ENCODE peak calls at places on chromosomes 2 and 18, in eight cellular contexts. A, M, Y, J, R, B, C and P are unnamed samples.

GRCh38 chr2:73870084-73870483 is 22.7 kb upstream of the ACTG2 start:
- DNase-seq in C (peak), J (peak), Y (peak), A (peak), R (no peak), B (peak), M (no peak), P (peak)

GRCh38 chr2:218981390-218982311 is 3.3 kb downstream of the FEV start:
- DNase-seq in R (peak), J (peak), C (peak), B (no peak), A (no peak), M (no peak), Y (peak), P (no peak)

GRCh38 chr2:160214461-160215055 is 14.5 kb upstream of the ITGB6 start:
- DNase-seq in C (peak), A (peak), M (no peak), Y (peak), B (peak), R (no peak), J (no peak), P (peak)

GRCh38 chr2:176079851-176080539 is 3.8 kb downstream of the EVX2 start:
- DNase-seq in Y (no peak), A (no peak), M (no peak), B (no peak), C (peak), R (no peak), J (peak), P (no peak)

GRCh38 chr2:64930159-64930558 is 59.0 kb upstream of the SLC1A4 start:
- DNase-seq in J (no peak), A (no peak), Y (no peak), B (no peak), R (no peak), C (no peak), M (no peak), P (no peak)

GRCh38 chr2:218125626-218126080 is at the start of gene CXCR2:
- DNase-seq in R (peak), A (no peak), M (no peak), Y (no peak), J (no peak), B (no peak), C (peak), P (peak)

GRCh38 chr2:181615086-181615635 is 41.7 kb downstream of the CERKL start:
- DNase-seq in M (no peak), R (no peak), A (no peak), Y (no peak), C (no peak), B (no peak), J (no peak), P (no peak)

GRCh38 chr18:70418551-70419311 is 129.9 kb downstream of the SOCS6 start:
- DNase-seq in M (peak), B (no peak), C (no peak), Y (no peak), J (no peak), R (no peak), A (no peak), P (no peak)

GRCh38 chr18:5476961-5477800 is 66.6 kb downstream of the EPB41L3 start:
- DNase-seq in M (no peak), Y (no peak), A (no peak), R (no peak), C (no peak), J (no peak), B (no peak), P (no peak)

GRCh38 chr2:209471037-209471436 is 47.2 kb downstream of the MAP2 start:
- DNase-seq in A (no peak), J (no peak), M (no peak), Y (peak), R (no peak), B (peak), C (no peak), P (no peak)

GRCh38 chr2:159828736-159829135 is 30.7 kb upstream of the CD302 start:
- DNase-seq in M (no peak), C (no peak), B (no peak), J (no peak), Y (no peak), R (no peak), A (no peak), P (no peak)

GRCh38 chr18:61998335-61998734 is 105.5 kb upstream of the RNF152 start:
- DNase-seq in M (no peak), J (no peak), C (no peak), Y (peak), R (no peak), A (no peak), B (no peak), P (no peak)

GRCh38 chr18:61995547-61996062 is 102.8 kb upstream of the RNF152 start:
- DNase-seq in Y (peak), C (no peak), J (no peak), M (no peak), R (no peak), B (no peak), A (no peak), P (no peak)

GRCh38 chr18:61993831-61994230 is 101.0 kb upstream of the RNF152 start:
- DNase-seq in Y (peak), B (no peak), M (no peak), A (no peak), R (no peak), J (no peak), C (no peak), P (no peak)

GRCh38 chr18:62001396-62001795 is 108.6 kb upstream of the RNF152 start:
- DNase-seq in B (no peak), Y (no peak), R (no peak), A (no peak), C (no peak), J (no peak), M (no peak), P (no peak)

GRCh38 chr18:61998957-61999356 is 106.2 kb upstream of the RNF152 start:
- DNase-seq in C (no peak), M (no peak), J (no peak), B (peak), Y (peak), A (peak), R (no peak), P (no peak)
- H3K4me3 ChIP-seq in C (no peak), M (no peak), J (no peak), B (no peak), Y (no peak), A (no peak), R (no peak), P (no peak)

DNA sequence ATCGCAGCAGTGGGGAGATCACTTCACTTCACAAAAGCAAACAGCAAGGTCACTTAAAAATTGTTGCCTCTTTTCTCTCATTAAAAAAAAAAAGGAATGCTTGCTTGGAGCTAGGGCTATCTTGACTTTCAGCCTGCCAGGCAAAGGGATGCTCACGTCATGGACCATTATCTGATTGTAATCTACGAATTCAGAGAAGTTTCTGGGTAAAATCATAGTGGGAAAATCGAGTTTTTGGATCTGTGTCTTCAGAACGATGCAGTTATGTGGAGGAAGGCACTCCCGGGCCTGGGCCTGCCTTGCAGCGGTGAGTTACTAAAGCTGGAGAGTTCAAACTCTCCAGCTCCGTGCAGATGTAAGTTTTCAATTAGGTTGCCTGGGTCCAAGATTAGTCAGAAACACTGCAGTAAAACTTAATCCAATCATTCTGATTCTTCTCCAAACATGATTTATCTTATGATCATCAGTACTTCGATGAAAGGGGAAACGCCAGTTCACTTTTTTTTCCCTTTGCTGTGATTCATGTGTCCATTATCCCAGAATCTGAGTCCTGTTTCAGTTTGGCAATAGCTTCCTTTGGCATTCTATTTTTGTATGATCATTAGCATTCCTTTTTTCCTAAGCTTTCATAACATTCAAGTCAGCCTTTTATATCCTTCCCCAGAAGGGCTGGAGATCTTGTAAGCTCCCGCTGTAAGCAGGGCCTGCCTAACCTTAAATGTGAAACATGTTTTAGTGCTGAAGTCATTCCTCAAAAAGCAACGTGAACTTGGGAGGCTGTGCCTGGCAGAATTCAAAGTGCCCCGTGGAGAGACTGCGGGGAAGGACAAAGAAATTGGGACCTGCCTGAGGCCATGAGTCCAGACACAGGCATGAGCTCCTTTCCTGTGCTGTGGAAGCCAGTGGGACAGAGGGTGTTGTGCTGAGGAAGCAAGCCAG is 119.3 kb upstream of the TWIST2 start:
- DNase-seq in B (peak), J (peak), A (peak), R (no peak), C (peak), M (no peak), Y (peak), P (peak)
- H3K4me3 ChIP-seq in B (no peak), J (no peak), A (no peak), R (no peak), C (no peak), M (no peak), Y (no peak), P (no peak)

DNA sequence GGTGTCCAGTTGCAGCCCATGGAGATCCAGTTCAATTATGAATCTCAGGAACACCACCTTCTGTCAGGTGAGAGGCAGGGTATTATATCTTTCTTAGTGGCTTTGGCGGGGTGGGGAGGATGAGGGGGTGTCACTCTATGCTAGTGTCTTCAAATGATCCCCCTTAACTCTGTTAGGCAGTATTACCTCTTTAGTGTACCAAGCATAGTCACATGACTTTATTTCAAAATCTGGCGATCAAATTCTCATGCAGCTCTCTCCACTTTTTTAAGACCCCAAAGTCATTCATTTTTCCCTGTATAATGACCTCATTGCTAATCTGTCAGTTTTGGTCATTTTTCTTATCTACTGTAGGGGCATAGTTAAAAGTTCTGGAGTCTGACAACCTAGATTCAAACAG is 1.1 kb upstream of the ZSCAN30 start:
- DNase-seq in M (no peak), A (no peak), R (no peak), B (no peak), C (no peak), J (no peak), Y (no peak), P (no peak)
- H3K4me3 ChIP-seq in M (peak), A (peak), R (peak), B (peak), C (peak), J (no peak), Y (peak), P (no peak)

DNA sequence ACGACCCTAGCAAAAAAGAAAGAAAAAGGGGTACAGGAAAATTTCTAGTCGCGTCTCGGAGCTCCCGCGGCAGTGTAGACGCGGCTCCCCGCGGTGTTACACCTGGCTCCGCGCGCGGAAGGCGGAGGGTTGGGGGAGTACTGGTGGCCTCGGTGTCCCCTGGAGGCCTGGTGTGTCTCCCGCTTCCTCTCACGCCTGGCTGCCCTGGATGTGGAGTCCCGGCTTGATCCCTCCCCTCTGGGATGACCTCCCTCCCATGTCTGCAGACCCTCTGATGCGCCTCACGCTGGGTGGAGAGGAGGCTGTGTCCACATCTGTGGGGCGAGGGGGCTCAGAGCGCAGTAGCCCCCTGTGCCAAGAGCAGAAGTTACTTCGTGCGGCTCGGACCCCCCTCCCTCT is 1.2 kb downstream of the KIF5C start:
- DNase-seq in A (no peak), Y (no peak), M (no peak), J (no peak), B (no peak), R (peak), C (no peak), P (peak)
- H3K4me3 ChIP-seq in A (no peak), Y (no peak), M (peak), J (peak), B (no peak), R (peak), C (peak), P (peak)

GRCh38 chr2:167579826-167580225 is 667.6 kb downstream of the STK39 start:
- DNase-seq in Y (no peak), B (no peak), A (no peak), J (no peak), C (no peak), R (no peak), M (no peak), P (no peak)
- H3K4me3 ChIP-seq in Y (no peak), B (no peak), A (no peak), J (no peak), C (no peak), R (no peak), M (no peak), P (no peak)